ENCODE peak calls at places on chromosomes 2 and 18, in six cellular contexts. R is fibroblast of the aortic adventitia, I is left ventricle myocardium inferior, Y is A549, P is colonic mucosa, E is epithelial cell of esophagus. N is an unnamed sample.

GRCh38 chr2:229714080-229714735 is at the start of gene DNER:
- DNase-seq in R (no peak), I (no peak), Y (peak), P (peak), E (peak), N (no peak)

GRCh38 chr2:20092901-20093235 is 41.4 kb upstream of the LAPTM4A start:
- DNase-seq in R (no peak), I (no peak), Y (no peak), P (no peak), E (peak), N (no peak)

GRCh38 chr2:187593697-187594096 is 39.5 kb upstream of the TFPI start:
- DNase-seq in R (no peak), I (no peak), Y (no peak), P (no peak), E (peak), N (peak)

GRCh38 chr2:213227458-213227857 is 56.8 kb upstream of the SPAG16 start:
- DNase-seq in R (no peak), I (no peak), Y (no peak), P (no peak), E (peak), N (peak)

GRCh38 chr2:181163139-181163538 is 182.7 kb downstream of the UBE2E3 start:
- DNase-seq in R (no peak), I (no peak), Y (no peak), P (no peak), E (no peak), N (no peak)

GRCh38 chr18:48195782-48196181 is 213.4 kb downstream of the ZBTB7C start:
- DNase-seq in R (no peak), I (no peak), Y (no peak), P (no peak), E (no peak), N (no peak)

GRCh38 chr2:158671381-158672245 is 123.5 kb upstream of the DAPL1 start:
- DNase-seq in R (no peak), I (no peak), Y (no peak), P (no peak), E (no peak), N (no peak)

GRCh38 chr2:56009758-56010534 is 86.4 kb upstream of the EFEMP1 start:
- DNase-seq in R (peak), I (no peak), Y (peak), P (no peak), E (peak), N (peak)

GRCh38 chr2:27431395-27431794 is 3.0 kb downstream of the NRBP1 start:
- DNase-seq in R (peak), I (no peak), Y (no peak), P (no peak), E (peak), N (no peak)

GRCh38 chr2:85221291-85221690 is 88.1 kb downstream of the TCF7L1 start:
- DNase-seq in R (peak), I (peak), Y (no peak), P (no peak), E (no peak), N (no peak)

GRCh38 chr2:80002112-80002511 is 302.4 kb downstream of the LRRTM1 start:
- DNase-seq in R (no peak), I (no peak), Y (no peak), P (no peak), E (no peak), N (no peak)

GRCh38 chr2:53787255-53787910 is 539 bp downstream of the ERLEC1 start:
- DNase-seq in R (peak), I (no peak), Y (no peak), P (no peak), E (peak), N (peak)

GRCh38 chr2:232492963-232493700 is 5.5 kb upstream of the ECEL1 start:
- DNase-seq in R (no peak), I (no peak), Y (no peak), P (no peak), E (no peak), N (no peak)

GRCh38 chr2:238682536-238682935 is 165.3 kb upstream of the TWIST2 start:
- DNase-seq in R (no peak), I (no peak), Y (no peak), P (no peak), E (no peak), N (no peak)

GRCh38 chr2:135985826-135986393 is 484 bp upstream of the DARS1 start:
- DNase-seq in R (no peak), I (no peak), Y (peak), P (no peak), E (no peak), N (no peak)

GRCh38 chr2:62741954-62742722 is 36.6 kb downstream of the EHBP1 start:
- DNase-seq in R (peak), I (no peak), Y (no peak), P (no peak), E (no peak), N (no peak)

GRCh38 chr2:71299507-71299906 is 32.1 kb upstream of the ZNF638 start:
- DNase-seq in R (peak), I (no peak), Y (peak), P (no peak), E (peak), N (peak)

GRCh38 chr2:126761981-126762878 is 106.3 kb downstream of the GYPC start:
- DNase-seq in R (no peak), I (no peak), Y (no peak), P (no peak), E (no peak), N (no peak)

GRCh38 chr2:42562474-42563144 is 5.8 kb upstream of the MTA3 start:
- DNase-seq in R (no peak), I (no peak), Y (no peak), P (peak), E (peak), N (no peak)

GRCh38 chr2:46187112-46187618 is 110.0 kb upstream of the EPAS1 start:
- DNase-seq in R (peak), I (no peak), Y (no peak), P (peak), E (no peak), N (peak)

GRCh38 chr2:170509460-170510193 is 205.5 kb upstream of the SP5 start:
- DNase-seq in R (no peak), I (no peak), Y (no peak), P (no peak), E (no peak), N (peak)

GRCh38 chr18:44464401-44465185 is 216.1 kb upstream of the SETBP1 start:
- DNase-seq in R (peak), I (no peak), Y (no peak), P (no peak), E (peak), N (peak)

GRCh38 chr2:38602136-38602731 is 494 bp downstream of the HNRNPLL start:
- DNase-seq in R (no peak), I (peak), Y (peak), P (peak), E (peak), N (no peak)

GRCh38 chr2:200042944-200043343 is 87.6 kb downstream of the MAIP1 start:
- DNase-seq in R (peak), I (no peak), Y (no peak), P (no peak), E (no peak), N (peak)

GRCh38 chr2:54966837-54967236 is 83.4 kb downstream of the RTN4 start:
- DNase-seq in R (no peak), I (no peak), Y (no peak), P (no peak), E (no peak), N (no peak)

GRCh38 chr18:59735269-59735860 is 38.1 kb upstream of the CCBE1 start:
- DNase-seq in R (no peak), I (peak), Y (no peak), P (no peak), E (no peak), N (no peak)

GRCh38 chr2:406876-407275 is 119.0 kb upstream of the ALKAL2 start:
- DNase-seq in R (no peak), I (no peak), Y (no peak), P (no peak), E (no peak), N (no peak)

GRCh38 chr2:66573412-66573811 is 138.5 kb downstream of the MEIS1 start:
- DNase-seq in R (no peak), I (no peak), Y (no peak), P (no peak), E (peak), N (no peak)

GRCh38 chr2:33278245-33278943 is 198.1 kb upstream of the RASGRP3 start:
- DNase-seq in R (no peak), I (no peak), Y (no peak), P (no peak), E (no peak), N (no peak)

GRCh38 chr2:235433860-235434259 is 60.0 kb upstream of the AGAP1 start:
- DNase-seq in R (peak), I (peak), Y (no peak), P (peak), E (no peak), N (no peak)

GRCh38 chr2:202436631-202437030 is 60.5 kb downstream of the BMPR2 start:
- DNase-seq in R (peak), I (no peak), Y (no peak), P (no peak), E (no peak), N (peak)

GRCh38 chr2:48110497-48110896 is 204.2 kb upstream of the FBXO11 start:
- DNase-seq in R (no peak), I (no peak), Y (no peak), P (no peak), E (peak), N (no peak)

GRCh38 chr2:48113767-48114166 is 207.5 kb upstream of the FBXO11 start:
- DNase-seq in R (no peak), I (no peak), Y (no peak), P (no peak), E (no peak), N (no peak)

GRCh38 chr2:48116518-48116917 is 210.2 kb upstream of the FBXO11 start:
- DNase-seq in R (no peak), I (no peak), Y (no peak), P (no peak), E (no peak), N (no peak)

GRCh38 chr2:48114256-48114655 is 208.0 kb upstream of the FBXO11 start:
- DNase-seq in R (peak), I (no peak), Y (peak), P (peak), E (peak), N (peak)

DNA sequence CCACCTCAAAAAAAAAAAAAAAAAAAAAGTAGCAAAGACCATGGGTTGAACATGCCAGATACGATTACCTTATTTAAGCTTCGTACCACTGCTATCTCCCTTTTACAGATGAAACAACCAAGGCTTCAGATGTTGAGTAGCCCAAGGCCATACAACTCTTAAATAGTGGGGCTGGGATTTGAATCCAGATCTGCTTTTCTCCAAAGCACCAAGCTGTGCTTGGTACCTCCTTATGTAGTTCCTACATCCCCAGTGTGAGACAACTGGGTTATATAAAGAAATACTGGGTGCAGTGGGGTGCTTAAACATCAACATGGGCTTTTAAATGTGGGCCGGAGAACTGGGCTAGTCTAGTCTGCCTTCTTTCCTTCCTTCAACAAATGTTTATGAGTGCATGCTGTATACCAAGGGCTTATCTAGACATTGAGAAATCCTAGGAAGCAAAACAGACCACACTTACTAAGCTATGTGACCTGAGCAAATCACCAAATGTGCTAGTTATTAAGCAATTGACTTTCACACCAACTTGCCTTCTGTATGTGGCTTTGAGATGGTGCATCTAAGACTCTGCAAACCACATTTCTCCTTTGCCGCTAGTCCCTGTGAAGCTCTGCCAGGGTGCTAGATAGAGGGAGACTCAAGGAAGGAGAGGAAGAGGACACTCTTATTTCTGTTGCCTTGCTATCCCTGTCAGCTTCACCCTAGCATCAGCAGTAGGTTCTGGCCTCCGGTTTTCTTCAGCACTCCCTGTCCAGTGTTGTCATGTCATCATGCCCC is 206.8 kb upstream of the FBXO11 start:
- DNase-seq in R (peak), I (no peak), Y (no peak), P (no peak), E (peak), N (peak)
- TF ChIP-seq CTCF in R (no peak), I (no peak), Y (no peak), P (no peak), E (no peak), N (no peak)

DNA sequence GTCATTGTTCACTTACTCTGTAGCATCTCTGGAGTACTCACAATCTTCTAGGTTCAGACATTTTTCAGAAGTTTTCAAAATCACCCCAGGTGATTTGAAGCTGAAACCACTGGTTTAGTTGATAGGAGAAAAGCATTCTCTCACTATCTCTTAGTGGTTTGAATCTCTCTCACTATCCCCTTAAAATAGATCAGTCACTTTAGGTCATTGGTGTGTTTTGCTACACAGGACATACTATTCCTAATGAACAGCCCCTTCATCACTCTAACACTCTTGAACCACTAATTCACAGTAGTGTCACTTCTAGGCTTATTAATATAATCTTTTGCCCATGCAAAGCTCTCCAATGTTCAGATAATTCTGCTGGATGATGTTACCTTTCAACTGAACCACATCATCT is 34.5 kb downstream of the LYPD6 start:
- DNase-seq in R (no peak), I (no peak), Y (no peak), P (no peak), E (no peak), N (no peak)
- H3K4me3 ChIP-seq in R (no peak), I (no peak), Y (no peak), P (no peak), E (no peak), N (no peak)

GRCh38 chr2:11074246-11074820 is 80.9 kb upstream of the SLC66A3 start:
- DNase-seq in R (no peak), I (no peak), Y (no peak), P (no peak), E (no peak), N (no peak)

GRCh38 chr2:11071939-11072338 is 83.3 kb upstream of the SLC66A3 start:
- DNase-seq in R (no peak), I (no peak), Y (no peak), P (no peak), E (no peak), N (no peak)

GRCh38 chr2:11072550-11072949 is 82.7 kb upstream of the SLC66A3 start:
- DNase-seq in R (no peak), I (no peak), Y (no peak), P (no peak), E (no peak), N (no peak)

GRCh38 chr2:11073791-11074190 is 81.5 kb upstream of the SLC66A3 start:
- DNase-seq in R (peak), I (no peak), Y (no peak), P (no peak), E (no peak), N (no peak)

GRCh38 chr2:11073251-11073650 is 82.0 kb upstream of the SLC66A3 start:
- DNase-seq in R (peak), I (no peak), Y (no peak), P (peak), E (peak), N (peak)
- TF ChIP-seq CTCF in R (peak), I (peak), Y (peak), P (peak), E (peak), N (peak)

DNA sequence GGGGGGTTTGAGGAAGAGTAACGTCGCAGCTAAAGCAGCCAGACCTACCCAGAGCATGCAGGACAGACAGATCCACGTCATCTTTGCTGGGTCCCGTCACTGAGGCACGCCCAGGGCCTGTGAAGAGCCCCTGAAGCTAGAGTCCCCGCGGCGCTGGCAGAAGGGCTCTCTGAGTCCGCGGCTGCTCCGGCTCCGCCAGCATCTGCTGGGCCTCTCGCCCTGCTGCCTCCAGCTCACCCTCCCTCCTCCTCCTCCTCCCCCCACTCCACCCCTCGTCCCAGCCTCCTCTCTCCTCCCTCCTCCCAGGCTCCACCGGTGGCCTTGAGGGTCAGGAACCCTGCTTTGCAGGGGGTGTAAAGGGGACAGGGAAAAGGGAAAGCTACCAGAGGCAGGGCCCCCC is at the start of gene TNS1:
- DNase-seq in R (peak), I (peak), Y (no peak), P (no peak), E (no peak), N (peak)
- H3K4me3 ChIP-seq in R (peak), I (peak), Y (no peak), P (peak), E (no peak), N (peak)

GRCh38 chr2:3628800-3629199 is 29.2 kb upstream of the ALLC start:
- DNase-seq in R (no peak), I (no peak), Y (no peak), P (no peak), E (peak), N (no peak)
- TF ChIP-seq CTCF in R (no peak), I (no peak), Y (no peak), P (no peak), E (peak), N (no peak)

GRCh38 chr2:65360441-65360840 is 72.0 kb downstream of the SPRED2 start:
- DNase-seq in R (no peak), I (no peak), Y (no peak), P (no peak), E (no peak), N (no peak)

GRCh38 chr2:65357095-65357958 is 75.1 kb downstream of the SPRED2 start:
- DNase-seq in R (no peak), I (no peak), Y (no peak), P (no peak), E (no peak), N (no peak)

GRCh38 chr2:65361623-65362022 is 70.8 kb downstream of the SPRED2 start:
- DNase-seq in R (no peak), I (no peak), Y (no peak), P (no peak), E (no peak), N (no peak)

GRCh38 chr2:65357959-65358294 is 74.5 kb downstream of the SPRED2 start:
- DNase-seq in R (peak), I (no peak), Y (no peak), P (no peak), E (no peak), N (no peak)

GRCh38 chr2:65358690-65359400 is 73.6 kb downstream of the SPRED2 start:
- DNase-seq in R (no peak), I (no peak), Y (no peak), P (no peak), E (no peak), N (no peak)
- H3K4me3 ChIP-seq in R (no peak), I (no peak), Y (no peak), P (no peak), E (no peak), N (no peak)

N was measured in astrocyte of the spinal cord.